ENCODE peak calls at places on chromosome 17, in five cellular contexts. G, P, K, O and C are unnamed samples.

GRCh38 chr17:51818777-51819176 is 339.7 kb downstream of the CA10 start:
- DNase-seq in G (no peak), O (no peak), P (no peak), K (no peak), C (no peak)

GRCh38 chr17:12613566-12613965 is 52.1 kb upstream of the MYOCD start:
- DNase-seq in P (no peak), O (no peak), G (no peak), K (peak), C (no peak)

GRCh38 chr17:49879505-49879904 is 31.6 kb upstream of the TAC4 start:
- DNase-seq in O (no peak), K (no peak), P (no peak), G (no peak), C (no peak)

GRCh38 chr17:17792551-17793377 is 44.0 kb downstream of the SREBF1 start:
- DNase-seq in P (no peak), G (peak), K (peak), O (no peak), C (no peak)

GRCh38 chr17:30590086-30590485 is 112.9 kb downstream of the GOSR1 start:
- DNase-seq in G (no peak), K (peak), O (no peak), P (no peak), C (no peak)

GRCh38 chr17:50258647-50259483 is 15.4 kb upstream of the TMEM92 start:
- DNase-seq in P (peak), G (no peak), O (no peak), K (no peak), C (no peak)

GRCh38 chr17:80874866-80875445 is 116.7 kb upstream of the CHMP6 start:
- DNase-seq in G (no peak), P (no peak), K (no peak), O (no peak), C (no peak)

GRCh38 chr17:51640108-51640622 is 379.8 kb downstream of the UTP18 start:
- DNase-seq in O (no peak), K (no peak), G (peak), P (no peak), C (no peak)

GRCh38 chr17:44069974-44070454 is 521 bp upstream of the G6PC3 start:
- DNase-seq in O (no peak), G (peak), K (no peak), P (no peak), C (no peak)

GRCh38 chr17:42512733-42513251 is 23.2 kb upstream of the NAGLU start:
- DNase-seq in P (no peak), K (no peak), O (no peak), G (no peak), C (no peak)

GRCh38 chr17:6455321-6455705 is 11.1 kb downstream of the PIMREG start:
- DNase-seq in G (peak), K (no peak), P (no peak), O (peak), C (no peak)

GRCh38 chr17:20089795-20090547 is 80.8 kb downstream of the SPECC1 start:
- DNase-seq in O (no peak), K (no peak), G (no peak), P (no peak), C (no peak)

GRCh38 chr17:60506312-60506711 is 19.7 kb downstream of the APPBP2 start:
- DNase-seq in K (peak), P (peak), G (no peak), O (no peak), C (no peak)

GRCh38 chr17:29642171-29642611 is 19.5 kb upstream of the CORO6 start:
- DNase-seq in G (no peak), P (no peak), O (no peak), K (no peak), C (no peak)

GRCh38 chr17:42329025-42329976 is 41.0 kb downstream of the STAT5A start:
- DNase-seq in O (no peak), G (no peak), K (peak), P (no peak), C (no peak)

GRCh38 chr17:77842906-77843249 is 115.6 kb upstream of the TNRC6C start:
- DNase-seq in K (no peak), O (no peak), G (no peak), P (no peak), C (no peak)

GRCh38 chr17:80760501-80760900 is 215.9 kb downstream of the RPTOR start:
- DNase-seq in K (no peak), P (no peak), G (peak), O (no peak), C (no peak)

GRCh38 chr17:51279183-51279582 is 18.8 kb downstream of the UTP18 start:
- DNase-seq in O (no peak), K (no peak), P (no peak), G (no peak), C (no peak)

GRCh38 chr17:50675627-50676026 is 32.1 kb downstream of the ANKRD40 start:
- DNase-seq in K (no peak), G (no peak), O (no peak), P (no peak), C (no peak)

GRCh38 chr17:78643326-78643725 is 66.1 kb upstream of the DNAH17 start:
- DNase-seq in P (no peak), O (no peak), G (no peak), K (no peak), C (no peak)

GRCh38 chr17:22158364-22158763 is 466.0 kb downstream of the KCNJ18 start:
- DNase-seq in K (no peak), G (no peak), O (no peak), P (no peak), C (no peak)

GRCh38 chr17:66290097-66290722 is 12.2 kb upstream of the PRKCA start:
- DNase-seq in G (no peak), O (no peak), K (no peak), P (no peak), C (no peak)

GRCh38 chr17:4008082-4008435 is 43.8 kb upstream of the ATP2A3 start:
- DNase-seq in P (no peak), G (no peak), O (peak), K (no peak), C (no peak)

GRCh38 chr17:42891539-42892152 is 9.0 kb upstream of the G6PC1 start:
- DNase-seq in P (no peak), O (peak), K (peak), G (no peak), C (peak)

GRCh38 chr17:51857052-51857593 is 301.4 kb downstream of the CA10 start:
- DNase-seq in G (peak), K (no peak), P (no peak), O (no peak), C (no peak)

GRCh38 chr17:74566132-74566753 is 1.1 kb downstream of the CD300H start:
- DNase-seq in O (peak), P (no peak), K (no peak), G (peak), C (no peak)

GRCh38 chr17:44063704-44064639 is 2.5 kb downstream of the LSM12 start:
- DNase-seq in G (no peak), P (no peak), K (no peak), O (no peak), C (no peak)

GRCh38 chr17:21283482-21284318 is 811 bp upstream of the MAP2K3 start:
- DNase-seq in G (no peak), O (no peak), P (no peak), K (peak), C (no peak)

GRCh38 chr17:27550291-27550930 is 80.6 kb upstream of the LGALS9 start:
- DNase-seq in O (no peak), P (no peak), K (no peak), G (no peak), C (no peak)

GRCh38 chr17:42405963-42406495 is 17.0 kb downstream of the CAVIN1 start:
- DNase-seq in K (peak), P (peak), O (peak), G (peak), C (peak)

GRCh38 chr17:29933379-29933778 is 3.4 kb upstream of the SSH2 start:
- DNase-seq in O (peak), P (no peak), K (peak), G (no peak), C (no peak)

GRCh38 chr17:44794699-44795413 is 35.2 kb downstream of the GJC1 start:
- DNase-seq in G (no peak), P (peak), O (no peak), K (peak), C (no peak)

DNA sequence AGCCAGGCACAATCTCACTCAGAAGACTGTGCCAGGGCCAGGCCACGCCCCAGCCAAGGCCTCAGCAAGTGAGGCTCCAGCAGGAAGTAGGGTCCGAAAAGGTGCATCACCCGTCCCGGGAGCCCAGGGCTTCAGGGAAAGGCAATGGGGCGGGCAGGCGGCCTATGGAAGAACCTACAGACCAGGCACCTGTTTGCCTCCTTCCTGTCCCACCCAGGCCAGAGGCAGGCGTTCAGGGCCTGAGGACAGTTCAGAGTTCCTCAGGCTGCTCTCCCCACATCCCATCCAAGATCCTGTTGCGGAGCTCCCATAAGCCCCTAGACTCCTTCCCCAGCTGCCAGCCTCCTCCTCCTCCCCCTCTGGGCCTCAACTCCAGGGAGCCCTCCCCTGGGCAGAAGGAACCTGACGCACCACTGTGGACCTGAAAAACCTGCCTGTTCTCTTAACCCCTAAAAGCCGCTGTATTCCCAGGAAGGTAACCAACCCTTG is 2.3 kb downstream of the CLUH start:
- DNase-seq in P (no peak), G (no peak), K (no peak), O (no peak), C (no peak)
- H3K4me3 ChIP-seq in P (no peak), G (peak), K (no peak), O (no peak), C (no peak)

GRCh38 chr17:57708401-57708800 is 36.7 kb downstream of the CCDC182 start:
- DNase-seq in P (no peak), K (no peak), G (no peak), O (no peak), C (peak)
- H3K4me3 ChIP-seq in P (no peak), K (no peak), G (no peak), O (no peak), C (no peak)

GRCh38 chr17:728911-729310 is 3.5 kb upstream of the TLCD3A start:
- DNase-seq in P (no peak), K (no peak), G (no peak), O (no peak), C (no peak)

GRCh38 chr17:737561-738113 is 5.2 kb downstream of the TLCD3A start:
- DNase-seq in G (no peak), K (no peak), O (no peak), P (no peak), C (no peak)

GRCh38 chr17:731943-732787 is at the start of gene TLCD3A:
- DNase-seq in P (no peak), G (no peak), K (peak), O (peak), C (no peak)

GRCh38 chr17:733743-734142 is 1.3 kb downstream of the TLCD3A start:
- DNase-seq in P (no peak), G (no peak), K (no peak), O (no peak), C (no peak)

DNA sequence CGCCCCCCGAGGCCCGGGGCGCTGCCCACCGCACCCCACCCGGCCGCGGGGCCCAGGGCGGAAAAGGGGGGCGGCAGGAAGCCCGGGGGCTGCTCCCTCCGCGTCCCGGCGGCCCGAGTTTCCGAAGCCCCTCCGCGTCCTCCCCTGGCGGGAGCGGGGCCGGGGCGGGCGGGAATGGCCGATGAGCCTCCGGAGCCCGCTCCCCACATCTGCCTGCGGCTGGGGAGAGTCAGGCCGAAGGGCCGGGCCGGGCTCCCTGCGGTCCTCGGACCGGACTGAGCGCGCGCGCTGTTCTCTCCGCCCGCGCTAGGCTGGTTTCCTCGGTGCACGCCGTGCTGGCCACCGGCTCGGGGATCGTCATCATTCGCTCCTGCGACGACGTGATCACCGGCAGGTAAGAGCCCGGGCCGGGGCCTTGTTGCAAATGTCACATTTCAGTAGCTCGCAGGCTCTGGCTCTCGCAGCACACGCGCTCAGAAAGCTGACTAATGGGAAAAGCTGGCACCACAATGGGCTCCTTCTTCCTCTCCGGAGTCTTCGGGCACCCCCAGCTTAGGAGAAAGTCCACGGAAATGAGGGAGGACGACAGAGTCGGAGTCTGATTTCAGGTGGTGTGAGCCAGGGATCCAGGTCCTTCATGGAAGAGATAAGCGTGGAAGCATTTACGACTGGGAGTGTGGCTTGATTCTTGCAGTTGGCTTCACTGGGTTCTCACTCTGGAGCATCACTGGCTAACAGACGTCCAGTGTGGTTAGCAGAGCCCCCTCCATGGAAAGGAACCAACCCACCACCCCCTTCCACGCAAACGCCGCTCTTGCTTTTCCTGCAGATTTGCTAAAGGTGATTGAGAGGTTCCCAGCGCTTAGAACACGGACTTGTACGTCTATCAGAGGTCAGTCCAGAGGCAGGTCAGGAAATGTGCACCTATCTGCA is 658 bp downstream of the TLCD3A start:
- DNase-seq in O (peak), G (no peak), P (no peak), K (peak), C (no peak)
- H3K4me3 ChIP-seq in O (peak), G (peak), P (peak), K (peak), C (peak)

GRCh38 chr17:57577751-57578607 is 167.1 kb downstream of the CCDC182 start:
- DNase-seq in O (no peak), K (peak), G (no peak), P (no peak), C (peak)
- H3K4me3 ChIP-seq in O (no peak), K (peak), G (no peak), P (no peak), C (peak)

GRCh38 chr17:973053-973452 is 6.5 kb downstream of the NXN start:
- DNase-seq in O (no peak), G (no peak), P (no peak), K (no peak), C (no peak)

GRCh38 chr17:978110-979093 is 1.2 kb downstream of the NXN start:
- DNase-seq in O (peak), P (no peak), K (no peak), G (no peak), C (no peak)

GRCh38 chr17:977163-977562 is 2.4 kb downstream of the NXN start:
- DNase-seq in O (no peak), G (no peak), P (no peak), K (no peak), C (no peak)

GRCh38 chr17:976316-976715 is 3.3 kb downstream of the NXN start:
- DNase-seq in K (no peak), P (no peak), G (no peak), O (no peak), C (no peak)

GRCh38 chr17:975321-975982 is 4.1 kb downstream of the NXN start:
- DNase-seq in O (peak), G (no peak), K (no peak), P (no peak), C (no peak)
- H3K4me3 ChIP-seq in O (no peak), G (no peak), K (no peak), P (peak), C (no peak)

GRCh38 chr17:68514809-68515208 is 2.6 kb downstream of the PRKAR1A start:
- DNase-seq in K (peak), O (no peak), G (no peak), P (no peak), C (no peak)
- H3K4me3 ChIP-seq in K (peak), O (peak), G (no peak), P (no peak), C (peak)

GRCh38 chr17:32998111-32998892 is 6.7 kb downstream of the SPACA3 start:
- DNase-seq in G (peak), K (peak), O (peak), P (peak), C (peak)
- H3K4me3 ChIP-seq in G (no peak), K (no peak), O (no peak), P (peak), C (no peak)

DNA sequence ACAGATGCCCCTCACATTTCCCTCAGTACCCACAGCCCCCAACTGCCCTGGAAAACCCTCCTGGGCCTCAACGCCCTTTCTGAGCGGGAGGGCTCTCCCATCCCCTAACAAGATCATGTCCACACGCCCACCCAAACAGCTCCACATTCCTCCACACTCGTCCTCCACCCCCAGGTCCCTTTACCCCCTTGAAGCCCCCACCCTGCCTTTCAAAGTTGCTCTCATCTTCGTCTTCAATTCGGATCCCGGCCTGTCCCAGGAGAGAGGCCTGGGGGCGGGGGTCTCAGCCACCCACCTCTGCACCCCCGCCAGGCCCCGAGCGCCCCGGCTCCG is 14.3 kb downstream of the HOXB4 start:
- DNase-seq in P (no peak), K (no peak), O (no peak), G (no peak), C (no peak)
- H3K4me3 ChIP-seq in P (no peak), K (peak), O (peak), G (peak), C (peak)

GRCh38 chr17:59423137-59423703 is 91.8 kb downstream of the YPEL2 start:
- DNase-seq in K (peak), G (no peak), O (peak), P (no peak), C (peak)
- H3K4me3 ChIP-seq in K (no peak), G (no peak), O (no peak), P (no peak), C (no peak)